ENCODE peak calls at places on chromosomes 11 and 22, in five cellular contexts. A, V, B, Y and M are unnamed samples.

GRCh38 chr11:63918576-63919171 is 1.7 kb upstream of the RCOR2 start:
- DNase-seq in V (no peak), B (no peak), Y (no peak), A (peak), M (no peak)

GRCh38 chr22:36577019-36577418 is 48.1 kb upstream of the EIF3D start:
- DNase-seq in Y (peak), V (no peak), B (peak), A (no peak), M (no peak)

GRCh38 chr11:70628881-70629844 is 230.8 kb downstream of the CTTN start:
- DNase-seq in Y (no peak), V (no peak), B (no peak), A (no peak), M (no peak)

GRCh38 chr11:1162498-1163311 is 5.0 kb downstream of the MUC5AC start:
- DNase-seq in B (no peak), Y (peak), A (no peak), V (no peak), M (no peak)

GRCh38 chr22:19109198-19110063 is 12.8 kb downstream of the DGCR2 start:
- DNase-seq in A (no peak), V (no peak), Y (peak), B (no peak), M (no peak)

GRCh38 chr11:132024587-132025295 is 654.3 kb downstream of the NTM start:
- DNase-seq in A (no peak), V (no peak), B (peak), Y (peak), M (no peak)

GRCh38 chr11:107780775-107781174 is 68.9 kb upstream of the SLN start:
- DNase-seq in Y (no peak), A (no peak), V (no peak), B (no peak), M (no peak)

GRCh38 chr11:116636341-116636968 is 136.3 kb downstream of the BUD13 start:
- DNase-seq in B (no peak), A (no peak), Y (no peak), V (no peak), M (no peak)

GRCh38 chr11:8365542-8365941 is 101.9 kb upstream of the LMO1 start:
- DNase-seq in A (peak), B (no peak), V (no peak), Y (no peak), M (no peak)

GRCh38 chr11:45301537-45302246 is 15.6 kb upstream of the SYT13 start:
- DNase-seq in A (no peak), V (no peak), B (no peak), Y (no peak), M (no peak)

GRCh38 chr11:16925495-16926065 is 88.6 kb downstream of the PLEKHA7 start:
- DNase-seq in V (no peak), B (no peak), Y (peak), A (peak), M (no peak)

GRCh38 chr11:58711832-58712231 is 19.9 kb downstream of the GLYAT start:
- DNase-seq in V (no peak), B (no peak), A (no peak), Y (no peak), M (no peak)

GRCh38 chr22:20232781-20233180 is 35.3 kb downstream of the RTN4R start:
- DNase-seq in B (no peak), V (no peak), A (no peak), Y (no peak), M (no peak)

GRCh38 chr11:134498326-134499139 is 86.5 kb upstream of the B3GAT1 start:
- DNase-seq in V (no peak), A (peak), Y (no peak), B (no peak), M (no peak)

GRCh38 chr11:121572581-121573059 is 119.9 kb upstream of the SORL1-AS1 start:
- DNase-seq in B (no peak), Y (no peak), V (no peak), A (no peak), M (no peak)

GRCh38 chr11:68658661-68659060 is 25.7 kb upstream of the GAL start:
- DNase-seq in Y (no peak), B (no peak), A (no peak), V (no peak), M (no peak)

GRCh38 chr11:62400281-62400680 is 18.6 kb upstream of the SCGB1A1 start:
- DNase-seq in Y (no peak), A (no peak), V (no peak), B (no peak), M (no peak)

GRCh38 chr11:86952221-86952875 is 2.8 kb downstream of the FZD4 start:
- DNase-seq in B (no peak), V (no peak), A (no peak), Y (no peak), M (no peak)

GRCh38 chr11:48138222-48138621 is 78.4 kb upstream of the OR4B1 start:
- DNase-seq in V (no peak), A (no peak), Y (no peak), B (no peak), M (no peak)

GRCh38 chr22:38938925-38939324 is 18.5 kb upstream of the APOBEC3A start:
- DNase-seq in Y (no peak), V (no peak), B (no peak), A (no peak), M (no peak)

GRCh38 chr22:19848298-19849224 is 6.1 kb downstream of the GNB1L start:
- DNase-seq in Y (peak), V (no peak), A (no peak), B (no peak), M (no peak)

GRCh38 chr22:43126506-43127165 is 16.1 kb downstream of the BIK start:
- DNase-seq in B (peak), Y (peak), V (no peak), A (no peak), M (no peak)

GRCh38 chr22:50342651-50343540 is at the start of gene PPP6R2:
- DNase-seq in Y (peak), A (peak), V (peak), B (no peak), M (no peak)

GRCh38 chr11:73270855-73271477 is 1.2 kb upstream of the P2RY6 start:
- DNase-seq in V (no peak), A (no peak), Y (no peak), B (no peak), M (no peak)

GRCh38 chr11:44622190-44622650 is 56.8 kb downstream of the CD82 start:
- DNase-seq in Y (no peak), V (no peak), B (no peak), A (no peak), M (no peak)

GRCh38 chr11:117273550-117274289 is 17.4 kb upstream of the BACE1-AS start:
- DNase-seq in B (peak), A (no peak), V (no peak), Y (peak), M (no peak)

GRCh38 chr11:46930089-46930488 is 6.5 kb upstream of the CSTPP1 start:
- DNase-seq in V (no peak), Y (no peak), A (no peak), B (no peak), M (no peak)

GRCh38 chr22:27998511-27999410 is 79.7 kb upstream of the PITPNB start:
- DNase-seq in Y (no peak), B (no peak), A (no peak), V (no peak), M (no peak)

GRCh38 chr11:73273246-73273890 is 1.2 kb downstream of the P2RY6 start:
- DNase-seq in B (no peak), A (peak), Y (no peak), V (no peak), M (no peak)

GRCh38 chr11:10990160-10990559 is 132.3 kb upstream of the ZBED5 start:
- DNase-seq in A (no peak), B (no peak), Y (no peak), V (no peak), M (no peak)

GRCh38 chr11:126411971-126412381 is 56.5 kb downstream of the ST3GAL4 start:
- DNase-seq in A (no peak), V (no peak), B (no peak), Y (peak), M (no peak)

GRCh38 chr11:96393753-96394348 is 4.0 kb downstream of the JRKL start:
- DNase-seq in Y (peak), A (no peak), B (peak), V (no peak), M (no peak)

GRCh38 chr22:49997932-49998717 is 14.4 kb downstream of the IL17REL start:
- DNase-seq in A (no peak), B (no peak), Y (no peak), V (no peak), M (no peak)

GRCh38 chr22:17774928-17775675 is 833 bp upstream of the BID start:
- DNase-seq in Y (no peak), V (no peak), A (no peak), B (no peak), M (no peak)

GRCh38 chr22:41557401-41558240 is 3.2 kb upstream of the CSDC2 start:
- DNase-seq in A (peak), B (peak), Y (peak), V (no peak), M (no peak)

GRCh38 chr11:47451436-47451835 is 2.5 kb upstream of the RAPSN start:
- DNase-seq in Y (no peak), B (no peak), V (no peak), A (no peak), M (no peak)